ENCODE peak calls at places on chromosomes 12 and 14, in five cellular contexts. C is astrocyte of the spinal cord; Q is activated naive CD4-positive, alpha-beta T cell treated with anti-CD3 and anti-CD28 coated beads, Interleukin-2, amount 10 ng/mL, durations not matched to agents 7 days and 5 days; K is GM06990; S is bronchial epithelial cell. J is an unnamed sample.
A peak's percentile ranks its signal among the peaks of the same experiment; 100 is the strongest.

GRCh38 chr12:58918475-58918874 is 1.8 kb downstream of the LRIG3 start:
- DNase-seq in S (peak; percentile 49), Q (no peak), C (peak; percentile 23), K (no peak), J (no peak)

GRCh38 chr14:77603654-77604270 is 12.7 kb downstream of the SPTLC2 start:
- DNase-seq in Q (no peak), K (no peak), C (no peak), S (peak; percentile 40), J (no peak)

GRCh38 chr14:103628684-103629502 is at the start of gene KLC1:
- DNase-seq in S (peak; percentile 22), Q (peak; percentile 87), C (peak; percentile 57), K (peak; percentile 83), J (peak; percentile 87)

GRCh38 chr12:80412343-80412953 is 31.6 kb upstream of the PTPRQ start:
- DNase-seq in K (no peak), C (peak; percentile 69), Q (no peak), S (peak; percentile 58), J (no peak)

GRCh38 chr14:100440207-100440631 is 117.1 kb downstream of the SLC25A47 start:
- DNase-seq in S (peak; percentile 86), K (peak; percentile 23), Q (peak; percentile 57), C (peak; percentile 76), J (peak; percentile 54)

GRCh38 chr12:47361389-47362031 is 281.8 kb upstream of the AMIGO2 start:
- DNase-seq in Q (peak; percentile 62), K (peak; percentile 26), C (no peak), S (peak; percentile 75), J (peak; percentile 70)

GRCh38 chr12:104656383-104656782 is 199.6 kb downstream of the CHST11 start:
- DNase-seq in Q (no peak), K (no peak), C (peak; percentile 30), S (no peak), J (no peak)

GRCh38 chr14:50835280-50835679 is 4.3 kb upstream of the NIN start:
- DNase-seq in Q (peak; percentile 46), S (peak; percentile 24), C (no peak), K (peak; percentile 50), J (peak; percentile 42)

GRCh38 chr12:10361084-10361483 is 28.8 kb downstream of the KLRK1 start:
- DNase-seq in S (peak; percentile 99), Q (no peak), K (no peak), C (no peak), J (no peak)

GRCh38 chr14:68172664-68173063 is 353.1 kb downstream of the RAD51B start:
- DNase-seq in K (no peak), C (no peak), S (peak; percentile 35), Q (no peak), J (no peak)

GRCh38 chr14:69586420-69586819 is 11.7 kb upstream of the CCDC177 start:
- DNase-seq in S (no peak), Q (no peak), C (no peak), K (no peak), J (no peak)

GRCh38 chr14:93430319-93430801 is 379 bp upstream of the UNC79 start:
- DNase-seq in C (no peak), S (no peak), Q (no peak), K (no peak), J (no peak)